ENCODE peak calls at places on chromosomes 13 and 19, in eight cellular contexts. G, J, P, N, V, C, B and D are unnamed samples.

GRCh38 chr19:31548941-31549340 is 199.7 kb upstream of the TSHZ3 start:
- DNase-seq in G (no peak), J (no peak), P (peak; percentile 23), N (no peak), V (no peak), C (no peak), B (peak; percentile 63), D (no peak)

GRCh38 chr13:91813255-91813654 is 414.8 kb downstream of the GPC5 start:
- DNase-seq in G (no peak), J (no peak), P (no peak), N (no peak), V (no peak), C (no peak), B (peak; percentile 10), D (no peak)

GRCh38 chr19:44891016-44891882 is at the start of gene TOMM40:
- DNase-seq in G (no peak), J (no peak), P (peak; percentile 100), N (peak; percentile 100), V (no peak), C (peak; percentile 100), B (no peak), D (peak; percentile 96)

GRCh38 chr13:110290811-110291210 is 16.1 kb downstream of the COL4A1 start:
- DNase-seq in G (no peak), J (no peak), P (no peak), N (no peak), V (no peak), C (no peak), B (no peak), D (no peak)

GRCh38 chr19:2589441-2589840 is 113.1 kb downstream of the GNG7 start:
- DNase-seq in G (no peak), J (no peak), P (no peak), N (no peak), V (no peak), C (no peak), B (no peak), D (no peak)

GRCh38 chr13:99655351-99656091 is 154.2 kb downstream of the TM9SF2 start:
- DNase-seq in G (no peak), J (no peak), P (no peak), N (no peak), V (no peak), C (no peak), B (no peak), D (no peak)

GRCh38 chr19:18233224-18233825 is 7.1 kb upstream of the PDE4C start:
- DNase-seq in G (peak; percentile 62), J (no peak), P (peak; percentile 64), N (no peak), V (no peak), C (peak; percentile 67), B (peak; percentile 57), D (no peak)

GRCh38 chr13:57546942-57547341 is 84.6 kb upstream of the PCDH17 start:
- DNase-seq in G (no peak), J (no peak), P (no peak), N (no peak), V (no peak), C (no peak), B (no peak), D (no peak)

GRCh38 chr19:13160557-13160956 is 10.3 kb downstream of the IER2 start:
- DNase-seq in G (peak; percentile 43), J (no peak), P (no peak), N (no peak), V (no peak), C (peak; percentile 54), B (peak; percentile 33), D (no peak)

GRCh38 chr13:113355621-113356020 is 8.3 kb downstream of the GRTP1 start:
- DNase-seq in G (no peak), J (no peak), P (no peak), N (no peak), V (no peak), C (no peak), B (no peak), D (no peak)

GRCh38 chr19:40995355-40995754 is 4.3 kb downstream of the CYP2B6 start:
- DNase-seq in G (no peak), J (no peak), P (no peak), N (no peak), V (no peak), C (no peak), B (no peak), D (no peak)

GRCh38 chr13:77176350-77176749 is 149.4 kb upstream of the FBXL3 start:
- DNase-seq in G (no peak), J (no peak), P (no peak), N (no peak), V (peak; percentile 17), C (no peak), B (peak; percentile 16), D (no peak)

GRCh38 chr19:8478605-8479004 is 23.8 kb downstream of the PRAM1 start:
- DNase-seq in G (no peak), J (no peak), P (no peak), N (no peak), V (no peak), C (no peak), B (no peak), D (no peak)

GRCh38 chr19:36819130-36819630 is 19.0 kb downstream of the ZNF790 start:
- DNase-seq in G (no peak), J (no peak), P (no peak), N (no peak), V (no peak), C (no peak), B (no peak), D (no peak)
- H3K4me3 ChIP-seq in G (no peak overlapping the region), J (no peak overlapping the region), P (no peak overlapping the region), N (no peak overlapping the region), V (no peak overlapping the region), C (peak overlapping the region; percentile 5), B (no peak overlapping the region), D (no peak overlapping the region)

GRCh38 chr13:75432045-75432444 is 49.9 kb downstream of the TBC1D4 start:
- DNase-seq in G (no peak), J (no peak), P (no peak), N (no peak), V (no peak), C (no peak), B (no peak), D (no peak)
- TF ChIP-seq CTCF in G (no peak), J (no peak), P (no peak), N (no peak), V (no peak), C (no peak), B (no peak), D (peak; percentile 23)

DNA sequence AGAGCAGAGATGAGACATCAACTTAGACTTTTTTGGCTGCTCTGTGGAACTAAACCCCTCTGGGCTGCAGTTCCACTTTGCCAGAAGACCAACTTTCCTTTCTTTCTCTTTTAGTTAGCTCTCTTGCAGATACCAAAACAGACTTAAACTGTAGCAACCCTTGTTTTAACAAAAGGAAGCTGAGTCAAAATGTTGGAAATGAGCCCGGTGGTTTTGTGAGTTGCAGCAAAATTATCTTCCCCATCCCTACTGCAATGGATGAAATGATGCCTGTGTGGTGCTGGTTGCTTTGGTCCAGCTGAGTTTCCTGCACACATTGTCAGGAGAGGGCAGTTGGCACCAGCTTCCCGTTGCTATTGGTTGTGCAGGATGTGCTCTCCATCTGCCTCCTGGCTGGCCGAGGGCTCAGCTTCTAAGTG is 115.3 kb downstream of the LRCH1 start:
- DNase-seq in G (no peak), J (peak; percentile 36), P (peak; percentile 46), N (no peak), V (peak; percentile 66), C (no peak), B (peak; percentile 95), D (no peak)
- H3K4me3 ChIP-seq in G (no peak overlapping the region), J (no peak overlapping the region), P (no peak overlapping the region), N (peak overlapping the region; percentile 29), V (peak overlapping the region; percentile 43), C (no peak overlapping the region), B (no peak overlapping the region), D (no peak overlapping the region)

DNA sequence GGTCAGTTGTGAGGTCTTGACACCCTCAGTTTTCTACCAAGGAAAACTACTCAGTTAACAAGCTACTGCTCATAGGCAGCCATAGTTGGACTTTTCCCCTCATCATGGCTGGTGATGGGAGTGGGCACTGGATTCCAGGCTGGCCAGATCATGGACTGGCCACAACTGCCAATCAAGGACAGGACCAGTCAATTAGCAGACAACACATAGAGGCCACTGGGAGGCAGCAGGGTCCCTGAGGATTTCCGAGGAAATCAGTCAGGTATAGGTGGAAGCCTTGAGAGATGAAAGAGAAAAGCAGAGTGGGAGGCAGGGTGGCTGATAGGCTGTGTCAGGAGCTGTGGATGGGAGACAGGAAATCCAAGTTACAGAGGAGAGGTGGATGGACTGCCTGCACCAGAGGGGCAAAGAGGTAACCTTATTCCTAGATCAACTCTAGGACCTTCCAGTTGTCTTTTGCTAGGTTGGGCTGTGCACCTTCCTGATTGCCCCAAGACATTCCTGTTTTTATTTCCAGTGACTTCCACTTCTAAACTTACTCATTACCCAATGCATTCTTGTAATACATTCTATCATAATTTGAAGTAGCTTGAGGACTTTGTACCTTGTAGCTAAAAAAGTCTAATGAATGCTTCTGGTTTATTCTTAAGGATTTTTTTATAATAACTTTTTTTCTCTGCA is 361.8 kb downstream of the KCNRG start:
- DNase-seq in G (no peak), J (no peak), P (peak; percentile 16), N (no peak), V (no peak), C (no peak), B (no peak), D (no peak)
- TF ChIP-seq CTCF in G (no peak), J (no peak), P (no peak), N (no peak), V (no peak), C (no peak), B (no peak), D (peak; percentile 31)

DNA sequence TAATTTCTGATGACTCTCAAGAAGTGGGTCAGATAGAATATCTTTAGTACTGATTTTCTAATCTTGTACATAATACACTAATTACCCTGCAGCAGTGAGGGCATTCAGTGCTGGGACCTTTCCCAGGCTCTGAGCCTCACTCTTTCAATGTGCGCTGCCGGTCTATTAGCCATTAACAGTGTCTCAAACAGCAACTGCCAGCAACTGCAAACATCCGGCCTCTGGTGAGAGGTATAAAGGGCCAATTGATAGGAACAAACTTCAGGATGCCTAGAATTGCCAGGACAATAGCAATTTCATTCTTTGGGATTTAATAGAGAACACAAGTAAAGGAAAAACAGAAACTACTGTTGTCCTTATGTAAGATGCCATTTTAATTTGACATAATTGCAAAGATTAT is 604.4 kb upstream of the SPRY2 start:
- DNase-seq in G (no peak), J (no peak), P (no peak), N (no peak), V (no peak), C (no peak), B (peak; percentile 15), D (no peak)
- H3K4me3 ChIP-seq in G (no peak overlapping the region), J (no peak overlapping the region), P (no peak overlapping the region), N (no peak overlapping the region), V (no peak overlapping the region), C (no peak overlapping the region), B (no peak overlapping the region), D (no peak overlapping the region)

GRCh38 chr13:33466262-33466661 is 180.7 kb upstream of the STARD13 start:
- DNase-seq in G (no peak), J (no peak), P (no peak), N (no peak), V (no peak), C (no peak), B (no peak), D (no peak)
- TF ChIP-seq CTCF in G (no peak), J (no peak), P (no peak), N (no peak), V (no peak), C (no peak), B (peak; percentile 12), D (no peak)

GRCh38 chr13:94454334-94454733 is 25.1 kb downstream of the DCT start:
- DNase-seq in G (no peak), J (no peak), P (no peak), N (no peak), V (no peak), C (no peak), B (no peak), D (no peak)
- H3K4me3 ChIP-seq in G (no peak overlapping the region), J (no peak overlapping the region), P (no peak overlapping the region), N (no peak overlapping the region), V (no peak overlapping the region), C (no peak overlapping the region), B (no peak overlapping the region), D (no peak overlapping the region)